ENCODE peak calls at places on chromosomes 11 and 22, in eight cellular contexts. V, H, D, A, Y, W, X and R are unnamed samples.

GRCh38 chr22:24830205-24830979 is 24.4 kb downstream of the SGSM1 start:
- DNase-seq in V (no peak), D (no peak), Y (no peak), H (no peak), W (no peak), A (no peak), X (no peak), R (no peak)

GRCh38 chr11:110173775-110174644 is 80.8 kb downstream of the ZC3H12C start:
- DNase-seq in V (no peak), Y (no peak), A (peak; percentile 76), D (peak; percentile 56), X (peak; percentile 61), W (peak; percentile 32), H (peak; percentile 36), R (peak; percentile 67)

GRCh38 chr11:111723595-111723994 is 42.6 kb downstream of the PPP2R1B start:
- DNase-seq in W (no peak), V (no peak), X (no peak), A (no peak), D (no peak), Y (no peak), H (no peak), R (no peak)

GRCh38 chr11:78812513-78813293 is 238.0 kb upstream of the NARS2 start:
- DNase-seq in A (no peak), Y (no peak), H (no peak), W (no peak), D (no peak), X (no peak), V (no peak), R (no peak)

GRCh38 chr11:129945377-129945776 is 50.0 kb upstream of the NFRKB start:
- DNase-seq in A (no peak), V (no peak), X (no peak), D (no peak), W (no peak), Y (no peak), H (no peak), R (no peak)

GRCh38 chr11:62552931-62553838 is 6.6 kb upstream of the AHNAK start:
- DNase-seq in X (peak; percentile 79), H (peak; percentile 48), Y (peak; percentile 80), V (peak; percentile 84), A (no peak), D (no peak), W (peak; percentile 97), R (peak; percentile 96)

GRCh38 chr11:60169264-60169915 is 13.5 kb downstream of the MS4A6A start:
- DNase-seq in Y (no peak), V (no peak), W (no peak), H (no peak), D (no peak), A (no peak), X (no peak), R (peak; percentile 0)

GRCh38 chr22:31122196-31122531 is 602 bp upstream of the INPP5J start:
- DNase-seq in A (no peak), Y (no peak), X (no peak), W (no peak), H (no peak), D (no peak), V (no peak), R (no peak)

GRCh38 chr11:101327908-101328307 is 198.3 kb upstream of the PGR start:
- DNase-seq in Y (no peak), W (no peak), H (no peak), D (no peak), V (no peak), X (no peak), A (no peak), R (no peak)

GRCh38 chr11:116109228-116109627 is 605.0 kb upstream of the CADM1 start:
- DNase-seq in A (no peak), Y (no peak), H (no peak), W (no peak), X (no peak), D (no peak), V (no peak), R (peak; percentile 40)

GRCh38 chr11:14582835-14583234 is 60.8 kb upstream of the PDE3B start:
- DNase-seq in V (no peak), D (no peak), Y (no peak), X (no peak), W (no peak), H (no peak), A (no peak), R (no peak)

GRCh38 chr22:44049369-44050231 is 25.5 kb downstream of the PARVB start:
- DNase-seq in W (no peak), D (no peak), X (no peak), Y (no peak), H (no peak), A (no peak), V (no peak), R (no peak)

GRCh38 chr11:111069076-111069475 is 176.4 kb upstream of the POU2AF2 start:
- DNase-seq in H (no peak), W (peak; percentile 32), D (no peak), A (no peak), V (peak; percentile 73), X (no peak), Y (no peak), R (peak; percentile 86)

GRCh38 chr22:29194269-29194668 is 11.4 kb upstream of the EMID1 start:
- DNase-seq in H (no peak), Y (no peak), W (no peak), D (no peak), X (no peak), A (no peak), V (no peak), R (no peak)
- TF ChIP-seq CTCF in H (no peak), Y (peak; percentile 3), W (peak; percentile 24), D (no peak), X (no peak), A (peak; percentile 48), V (no peak), R (no peak)

GRCh38 chr11:2527621-2528291 is 82.9 kb downstream of the KCNQ1 start:
- DNase-seq in H (no peak), X (peak; percentile 5), Y (no peak), W (no peak), A (no peak), V (no peak), D (peak; percentile 13), R (no peak)

GRCh38 chr11:2525166-2525861 is 80.5 kb downstream of the KCNQ1 start:
- DNase-seq in Y (no peak), D (peak; percentile 10), H (no peak), W (no peak), A (no peak), X (peak; percentile 9), V (no peak), R (no peak)

GRCh38 chr11:2525941-2526807 is 81.4 kb downstream of the KCNQ1 start:
- DNase-seq in A (no peak), V (no peak), D (peak; percentile 18), H (no peak), W (no peak), X (peak; percentile 3), Y (no peak), R (no peak)

GRCh38 chr11:2528301-2529050 is 83.7 kb downstream of the KCNQ1 start:
- DNase-seq in H (no peak), Y (no peak), A (no peak), V (no peak), W (no peak), X (no peak), D (peak; percentile 15), R (no peak)

DNA sequence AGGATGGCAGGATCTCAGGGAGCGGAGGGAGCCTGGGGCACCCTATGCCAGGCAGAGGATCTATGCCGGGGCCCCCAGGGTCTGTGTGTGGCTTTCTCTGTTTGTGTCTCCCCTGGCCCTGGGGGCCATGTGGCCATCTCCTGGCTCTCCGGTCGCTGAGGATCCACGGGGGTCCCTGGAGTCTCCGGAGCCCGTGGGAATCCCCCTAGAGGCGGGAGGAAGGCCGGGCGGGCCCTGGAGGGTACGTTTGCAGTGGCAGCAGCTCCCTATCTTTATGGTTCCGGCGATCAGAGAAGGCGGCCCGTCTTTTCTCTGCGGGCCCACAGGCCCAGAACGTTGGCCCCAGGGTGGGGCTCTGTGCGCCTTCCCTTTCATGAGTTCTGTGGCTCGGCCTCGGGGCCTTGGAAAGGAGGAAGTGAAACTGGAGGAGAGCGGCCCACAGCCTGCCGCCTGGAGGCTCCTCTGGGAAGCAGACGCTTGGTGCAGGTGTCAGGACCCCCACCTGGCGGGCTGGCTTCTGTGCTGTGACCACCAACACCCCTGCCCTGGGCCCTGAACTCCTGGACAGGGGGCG is 82.1 kb downstream of the KCNQ1 start:
- DNase-seq in Y (no peak), V (no peak), H (no peak), W (no peak), X (peak; percentile 37), A (no peak), D (peak; percentile 16), R (no peak)
- TF ChIP-seq CTCF in Y (no peak), V (no peak), H (no peak), W (peak; percentile 31), X (no peak), A (no peak), D (no peak), R (no peak)

GRCh38 chr11:120112174-120112796 is 25.6 kb downstream of the TRIM29 start:
- DNase-seq in V (no peak), W (no peak), Y (no peak), X (no peak), A (no peak), H (no peak), D (no peak), R (no peak)
- TF ChIP-seq CTCF in V (no peak), W (peak; percentile 44), Y (no peak), X (no peak), A (peak; percentile 29), H (no peak), D (no peak), R (no peak)

GRCh38 chr22:50236731-50237409 is 8.0 kb downstream of the TUBGCP6 start:
- DNase-seq in W (no peak), D (no peak), V (no peak), A (no peak), H (no peak), Y (no peak), X (no peak), R (peak; percentile 27)
- TF ChIP-seq CTCF in W (peak; percentile 79), D (peak; percentile 74), V (peak; percentile 31), A (peak; percentile 64), H (no peak), Y (peak; percentile 49), X (no peak), R (peak; percentile 57)